ENCODE peak calls at places on chromosomes 16 and 17, in four cellular contexts. K is A549; Y is left lung; F is CD8-positive, alpha-beta T cell. I is an unnamed sample.

GRCh38 chr17:46915596-46915995 is 7.4 kb upstream of the GOSR2 start:
- ATAC-seq in K (no peak), F (no peak), Y (no peak), I (no peak)

GRCh38 chr16:57669476-57670162 is 1.5 kb downstream of the ADGRG3 start:
- ATAC-seq in K (peak; percentile 5), Y (no peak), F (no peak), I (no peak)

GRCh38 chr17:73228748-73229236 is 32.9 kb downstream of the CPSF4L start:
- ATAC-seq in K (peak; percentile 20), F (no peak), Y (peak; percentile 29), I (peak; percentile 45)

GRCh38 chr16:17526956-17527355 is 56.2 kb upstream of the XYLT1 start:
- ATAC-seq in K (no peak), Y (no peak), F (no peak), I (no peak)

GRCh38 chr17:56675876-56676660 is 82.6 kb downstream of the NOG start:
- ATAC-seq in K (no peak), Y (no peak), F (no peak), I (no peak)

GRCh38 chr17:15340966-15341365 is 431 bp downstream of the TEKT3 start:
- ATAC-seq in K (peak; percentile 45), F (no peak), Y (peak; percentile 56), I (no peak)

GRCh38 chr16:57128787-57129389 is 36.5 kb downstream of the CPNE2 start:
- ATAC-seq in F (peak; percentile 89), K (no peak), Y (peak; percentile 38), I (no peak)

GRCh38 chr17:2688351-2689342 is 22.9 kb downstream of the CLUH start:
- ATAC-seq in K (peak; percentile 7), F (no peak), Y (peak; percentile 68), I (peak; percentile 27)

GRCh38 chr16:6331770-6332169 is 1000.9 kb upstream of the RBFOX1 start:
- ATAC-seq in F (no peak), Y (no peak), K (no peak), I (no peak)

GRCh38 chr17:77419095-77419494 is 278.3 kb downstream of the SEC14L1 start:
- ATAC-seq in K (no peak), F (no peak), Y (no peak), I (no peak)

GRCh38 chr16:24754543-24754942 is 25.1 kb downstream of the TNRC6A start:
- ATAC-seq in K (no peak), Y (no peak), F (no peak), I (no peak)

GRCh38 chr17:82838386-82839063 is 1.3 kb downstream of the ZNF750 start:
- ATAC-seq in K (no peak), Y (peak; percentile 78), F (no peak), I (no peak)

GRCh38 chr16:48284772-48285409 is 37.6 kb upstream of the ABCC11 start:
- ATAC-seq in K (no peak), F (no peak), Y (no peak), I (no peak)

GRCh38 chr17:4960279-4960922 is 7.2 kb downstream of the SPAG7 start:
- ATAC-seq in F (no peak), K (no peak), Y (no peak), I (no peak)

GRCh38 chr17:39809221-39809620 is 54.9 kb downstream of the IKZF3 start:
- ATAC-seq in Y (no peak), K (no peak), F (no peak), I (no peak)

GRCh38 chr16:84881702-84882521 is 62.1 kb downstream of the CRISPLD2 start:
- ATAC-seq in Y (peak; percentile 41), F (no peak), K (peak; percentile 86), I (peak; percentile 48)

GRCh38 chr17:55116440-55116914 is 147.9 kb downstream of the STXBP4 start:
- ATAC-seq in K (no peak), F (no peak), Y (no peak), I (no peak)

GRCh38 chr17:2203818-2204217 is 99.8 kb downstream of the SMG6 start:
- ATAC-seq in Y (no peak), F (no peak), K (no peak), I (no peak)

GRCh38 chr17:40100669-40101366 is 429 bp upstream of the NR1D1 start:
- ATAC-seq in K (peak; percentile 82), F (peak; percentile 8), Y (peak; percentile 57), I (peak; percentile 76)

GRCh38 chr16:15975172-15975571 is 25.8 kb downstream of the ABCC1 start:
- ATAC-seq in F (no peak), Y (no peak), K (no peak), I (peak; percentile 78)

GRCh38 chr16:81095953-81096714 is at the start of gene GCSH:
- ATAC-seq in Y (peak; percentile 99), K (peak; percentile 99), F (peak; percentile 97), I (peak; percentile 100)

GRCh38 chr17:44108440-44109311 is 14.8 kb downstream of the HDAC5 start:
- ATAC-seq in F (no peak), Y (peak; percentile 33), K (peak; percentile 86), I (peak; percentile 92)

GRCh38 chr16:23195415-23195978 is 13.0 kb downstream of the SCNN1G start:
- ATAC-seq in F (no peak), Y (peak; percentile 23), K (no peak), I (no peak)

GRCh38 chr17:82356845-82357355 is 2.1 kb upstream of the TEX19 start:
- ATAC-seq in K (peak; percentile 36), F (no peak), Y (peak; percentile 66), I (no peak)

GRCh38 chr16:85484337-85485295 is 128.5 kb upstream of the GSE1 start:
- ATAC-seq in Y (peak; percentile 90), F (no peak), K (no peak), I (no peak)

GRCh38 chr17:20784100-20784665 is 204.7 kb downstream of the CDRT15L2 start:
- ATAC-seq in Y (peak; percentile 59), K (peak; percentile 48), F (no peak), I (no peak)

GRCh38 chr16:15439102-15439501 is 4.7 kb downstream of the BMERB1 start:
- ATAC-seq in K (no peak), F (no peak), Y (no peak), I (no peak)

GRCh38 chr17:14202388-14203166 is 34.1 kb downstream of the CDRT15 start:
- ATAC-seq in Y (no peak), K (no peak), F (no peak), I (no peak)

GRCh38 chr17:57293077-57293476 is 36.8 kb downstream of the MSI2 start:
- ATAC-seq in K (no peak), F (no peak), Y (no peak), I (no peak)

GRCh38 chr16:27230562-27230991 is 27.3 kb downstream of the KDM8 start:
- ATAC-seq in F (peak; percentile 54), Y (no peak), K (peak; percentile 48), I (no peak)

GRCh38 chr16:71259086-71259485 is 28.6 kb upstream of the HYDIN start:
- ATAC-seq in K (no peak), Y (no peak), F (no peak), I (no peak)

DNA sequence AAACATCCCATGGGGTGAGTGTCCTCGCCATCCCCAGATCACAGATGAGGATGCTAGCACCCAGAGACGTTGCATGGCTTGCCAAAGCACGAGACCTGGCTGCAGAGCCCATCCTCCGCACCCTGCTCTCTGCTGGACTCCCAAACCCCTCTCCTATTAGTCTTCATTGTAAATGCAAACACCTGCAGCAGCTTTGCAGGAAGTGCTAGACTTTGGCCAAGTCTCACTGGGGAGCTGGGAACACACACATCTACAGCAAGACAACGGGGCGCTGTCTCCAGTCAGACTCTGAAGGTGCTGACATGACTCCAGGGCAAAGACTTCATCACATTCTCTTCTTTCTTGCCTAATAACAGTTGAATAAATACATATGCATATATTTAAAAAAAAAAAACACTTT is 43.8 kb downstream of the CYTH1 start:
- ATAC-seq in K (no peak), F (no peak), Y (no peak), I (no peak)
- H3K4me3 ChIP-seq in K (no peak overlapping the region), F (no peak overlapping the region), Y (no peak overlapping the region), I (no peak overlapping the region)

GRCh38 chr17:17693253-17693954 is 12.1 kb downstream of the RAI1 start:
- ATAC-seq in K (peak; percentile 63), F (no peak), Y (peak; percentile 58), I (peak; percentile 10)
- H3K4me3 ChIP-seq in K (peak overlapping the region; percentile 76), F (peak overlapping the region; percentile 44), Y (peak overlapping the region; percentile 72), I (no peak overlapping the region)

DNA sequence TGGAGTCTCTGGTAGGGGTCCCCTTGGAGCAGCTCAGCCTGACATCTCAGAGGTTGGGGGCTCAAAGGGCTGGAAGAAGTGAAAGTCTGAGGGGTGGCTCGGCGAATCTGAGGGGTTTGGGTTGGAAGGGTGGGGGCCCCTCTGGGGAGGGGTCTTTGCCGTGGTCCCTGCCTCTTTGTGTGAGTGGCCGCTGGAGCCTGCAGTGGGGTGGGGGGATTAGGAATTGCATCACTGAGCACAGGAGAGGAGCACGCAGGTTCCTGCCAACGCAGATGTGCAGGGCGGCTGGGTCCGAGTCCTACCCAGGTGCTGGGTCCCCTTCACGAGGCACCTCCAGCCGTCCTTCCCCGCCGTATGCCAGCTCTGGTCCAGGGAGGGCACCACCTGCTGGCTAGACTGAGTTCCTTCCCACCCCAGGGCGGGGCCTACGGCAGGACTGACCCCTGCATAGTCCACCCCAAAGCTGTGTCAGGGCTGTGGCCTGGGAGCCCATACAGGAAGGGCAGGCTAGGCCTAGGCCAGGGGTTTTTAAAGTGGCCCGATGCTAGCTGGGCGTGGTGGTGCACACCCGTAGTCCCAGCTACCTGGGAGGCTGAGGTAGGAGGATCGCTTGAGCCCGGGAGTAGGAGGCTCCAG is 9.9 kb downstream of the FMNL1 start:
- ATAC-seq in K (peak; percentile 60), Y (no peak), F (no peak), I (no peak)
- H3K4me3 ChIP-seq in K (no peak overlapping the region), Y (no peak overlapping the region), F (no peak overlapping the region), I (no peak overlapping the region)

DNA sequence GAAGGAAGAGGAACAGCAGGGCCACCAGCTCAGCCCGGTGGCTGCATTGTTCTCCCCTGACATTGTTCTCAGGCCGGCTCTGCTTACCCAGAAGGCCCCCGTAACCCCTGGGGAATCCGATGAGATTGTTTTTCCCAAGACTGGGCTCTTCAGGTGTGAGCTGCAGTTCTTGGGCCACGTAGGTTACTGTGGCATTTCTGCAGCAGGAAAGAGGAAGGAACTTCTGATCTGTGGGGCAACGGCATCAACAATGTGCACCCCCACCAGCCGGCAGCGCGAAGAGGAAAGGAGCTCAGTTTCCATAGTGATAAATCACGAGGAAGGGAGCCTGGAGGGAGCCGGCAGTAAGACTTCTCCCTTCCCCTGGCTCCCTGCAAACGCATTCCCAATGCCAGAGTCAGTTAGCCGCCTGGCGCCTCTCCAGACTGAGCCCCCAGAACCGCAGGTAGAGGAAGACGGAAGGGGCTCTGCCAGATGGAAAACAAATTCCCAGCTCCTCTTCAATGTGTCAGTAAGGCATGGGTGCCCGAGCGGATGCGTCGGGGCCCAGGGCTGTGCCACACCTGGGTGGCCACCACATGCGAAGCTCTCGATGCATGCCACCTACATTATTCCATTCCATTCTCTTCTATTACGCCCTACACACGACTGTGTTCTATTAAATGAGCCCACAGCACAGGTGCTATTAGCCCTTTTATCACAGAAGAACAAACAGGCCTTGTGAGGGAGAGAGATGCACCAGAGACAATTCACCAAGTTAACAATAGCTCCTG is 21.5 kb upstream of the PECAM1 start:
- ATAC-seq in K (no peak), F (peak; percentile 17), Y (peak; percentile 67), I (peak; percentile 81)
- H3K4me3 ChIP-seq in K (no peak overlapping the region), F (no peak overlapping the region), Y (peak overlapping the region; percentile 20), I (no peak overlapping the region)

DNA sequence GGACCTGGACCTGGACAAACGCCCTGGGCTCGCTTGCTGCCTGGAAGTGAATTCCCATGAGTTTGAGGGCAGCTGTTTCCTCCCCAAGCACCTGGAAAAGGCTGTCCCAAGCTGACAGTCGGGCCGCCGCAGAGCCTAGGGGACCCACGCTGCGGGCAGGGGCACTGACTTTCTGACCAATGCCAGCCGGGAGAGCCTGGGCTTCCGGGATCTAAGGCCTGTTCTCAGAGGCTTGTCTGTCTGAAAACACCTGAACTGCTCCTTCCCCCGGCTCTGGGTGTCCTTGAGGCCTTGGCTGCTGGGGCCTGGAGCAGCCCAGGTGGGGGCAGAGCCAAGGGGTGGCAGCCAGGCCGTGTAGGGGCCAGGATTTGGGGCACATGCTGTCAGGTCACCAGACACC is 72.6 kb downstream of the LMF1 start:
- ATAC-seq in F (no peak), Y (no peak), K (no peak), I (no peak)
- H3K4me3 ChIP-seq in F (no peak overlapping the region), Y (no peak overlapping the region), K (no peak overlapping the region), I (no peak overlapping the region)

I was measured in gastroesophageal sphincter.